ENCODE peak calls at places on chromosomes 11 and 22, in four cellular contexts. R, A, I and L are unnamed samples.

GRCh38 chr11:134951305-134951700 is 539.3 kb upstream of the B3GAT1 start:
- DNase-seq in R (no peak), A (no peak), I (no peak), L (no peak)

GRCh38 chr11:88484873-88485621 is 147.5 kb upstream of the CTSC start:
- DNase-seq in R (peak), A (no peak), I (peak), L (no peak)

GRCh38 chr11:7941608-7942007 is at the start of gene OR10A3:
- DNase-seq in R (no peak), A (no peak), I (no peak), L (no peak)

GRCh38 chr11:75743711-75744563 is 24.6 kb upstream of the DGAT2 start:
- DNase-seq in R (no peak), A (no peak), I (peak), L (no peak)

GRCh38 chr22:27686534-27686933 is 115.0 kb downstream of the MN1 start:
- DNase-seq in R (peak), A (no peak), I (peak), L (no peak)

GRCh38 chr11:2072551-2073261 is 66.5 kb downstream of the IGF2 start:
- DNase-seq in R (no peak), A (no peak), I (no peak), L (no peak)

GRCh38 chr11:27387362-27387761 is 24.3 kb upstream of the CCDC34 start:
- DNase-seq in R (no peak), A (no peak), I (no peak), L (no peak)

GRCh38 chr22:36860821-36861659 is at the start of gene NCF4:
- DNase-seq in R (peak), A (no peak), I (peak), L (no peak)

GRCh38 chr11:74957937-74958629 is 9.0 kb downstream of the SPCS2 start:
- DNase-seq in R (no peak), A (no peak), I (no peak), L (no peak)

GRCh38 chr11:88050247-88050646 is 125.0 kb downstream of the RAB38 start:
- DNase-seq in R (no peak), A (no peak), I (no peak), L (no peak)

DNA sequence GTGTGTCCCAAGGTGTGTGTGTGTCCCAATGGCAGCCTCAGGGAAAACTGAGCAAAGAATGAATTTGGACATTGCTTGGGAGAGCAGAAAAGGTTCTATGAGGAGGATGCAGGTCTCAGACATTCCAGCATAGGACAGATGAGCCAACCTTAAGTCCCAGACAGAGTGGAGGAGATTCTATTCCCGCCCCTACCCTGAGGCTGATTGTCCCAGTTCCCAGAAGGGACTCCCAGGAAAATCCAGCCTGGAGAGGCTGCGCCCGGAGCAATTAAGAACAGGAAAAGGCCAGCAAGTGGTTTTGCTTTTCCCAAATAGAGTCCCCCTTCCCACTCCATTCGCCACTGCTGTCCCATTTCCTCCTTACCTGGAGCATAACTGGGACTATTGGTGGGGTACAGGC is 54.1 kb downstream of the RELT start:
- DNase-seq in R (no peak), A (no peak), I (no peak), L (no peak)
- H3K4me3 ChIP-seq in R (no peak), A (no peak), I (no peak), L (no peak)

GRCh38 chr11:4385978-4386740 is 7.3 kb downstream of the TRIM21 start:
- DNase-seq in R (no peak), A (no peak), I (no peak), L (no peak)
- H3K4me3 ChIP-seq in R (no peak), A (no peak), I (no peak), L (no peak)

GRCh38 chr22:38317995-38318715 is 922 bp upstream of the CSNK1E start:
- DNase-seq in R (peak), A (peak), I (peak), L (peak)
- H3K4me3 ChIP-seq in R (no peak), A (peak), I (no peak), L (no peak)

GRCh38 chr22:41779889-41780505 is 20.5 kb upstream of the CCDC134 start:
- DNase-seq in R (no peak), A (no peak), I (no peak), L (no peak)
- H3K4me3 ChIP-seq in R (no peak), A (no peak), I (no peak), L (no peak)

GRCh38 chr22:35299217-35299716 is 427 bp upstream of the TOM1 start:
- DNase-seq in R (no peak), A (no peak), I (no peak), L (no peak)

GRCh38 chr22:35303029-35303624 is 3.4 kb downstream of the TOM1 start:
- DNase-seq in R (no peak), A (no peak), I (no peak), L (no peak)

GRCh38 chr22:35305525-35306070 is 5.9 kb downstream of the TOM1 start:
- DNase-seq in R (no peak), A (no peak), I (no peak), L (no peak)

GRCh38 chr22:35299717-35300497 is at the start of gene TOM1:
- DNase-seq in R (peak), A (peak), I (peak), L (peak)

GRCh38 chr22:35301370-35301874 is 1.7 kb downstream of the TOM1 start:
- DNase-seq in R (peak), A (no peak), I (no peak), L (no peak)
- H3K4me3 ChIP-seq in R (no peak), A (peak), I (no peak), L (no peak)

GRCh38 chr11:65932558-65932919 is 12.7 kb upstream of the TSGA10IP start:
- DNase-seq in R (no peak), A (no peak), I (no peak), L (no peak)
- H3K4me3 ChIP-seq in R (no peak), A (no peak), I (no peak), L (no peak)

GRCh38 chr11:65211293-65212105 is 29.8 kb downstream of the CAPN1 start:
- DNase-seq in R (no peak), A (no peak), I (no peak), L (no peak)

GRCh38 chr11:65215441-65216076 is 33.8 kb downstream of the CAPN1 start:
- DNase-seq in R (no peak), A (no peak), I (no peak), L (no peak)

GRCh38 chr11:65212226-65212801 is 30.6 kb downstream of the CAPN1 start:
- DNase-seq in R (no peak), A (no peak), I (no peak), L (no peak)

GRCh38 chr11:65214212-65214845 is 32.6 kb downstream of the CAPN1 start:
- DNase-seq in R (no peak), A (no peak), I (no peak), L (no peak)

DNA sequence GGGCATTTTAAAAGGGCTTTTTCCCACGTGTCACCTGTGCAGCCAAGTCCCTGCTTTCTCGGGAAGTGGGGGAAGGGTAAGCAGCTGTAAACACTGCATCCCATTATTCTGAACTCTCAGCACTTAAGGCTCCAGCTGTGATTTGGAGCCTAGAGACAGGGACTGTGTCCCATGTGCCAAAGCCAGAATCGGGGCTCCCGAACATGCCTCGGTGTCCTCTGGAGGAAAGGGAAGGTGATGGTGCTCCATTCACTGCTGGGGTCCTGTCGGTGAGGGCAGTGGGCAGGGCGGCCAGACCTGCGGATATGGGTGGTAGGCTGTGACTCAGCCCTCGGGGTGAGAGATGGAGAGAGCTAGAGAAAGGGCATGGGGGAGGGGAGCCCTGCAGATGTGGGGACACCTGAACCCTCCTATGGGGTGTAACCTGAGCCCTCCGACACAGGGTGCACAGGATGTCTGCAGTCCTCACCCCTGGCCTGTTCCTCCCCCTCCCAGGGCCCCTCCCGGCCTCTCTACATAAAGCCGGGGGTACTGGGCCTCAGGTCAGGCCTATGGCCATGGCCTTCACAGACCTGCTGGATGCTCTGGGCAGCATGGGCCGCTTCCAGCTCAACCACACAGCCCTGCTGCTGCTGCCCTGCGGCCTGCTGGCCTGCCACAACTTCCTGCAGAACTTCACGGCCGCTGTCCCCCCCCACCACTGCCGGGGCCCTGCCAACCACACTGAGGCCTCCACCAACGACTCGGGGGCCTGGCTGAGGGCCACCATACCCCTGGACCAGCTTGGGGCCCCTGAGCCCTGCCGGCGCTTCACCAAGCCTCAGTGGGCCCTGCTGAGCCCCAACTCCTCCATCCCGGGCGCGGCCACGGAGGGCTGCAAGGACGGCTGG is 31.8 kb downstream of the CAPN1 start:
- DNase-seq in R (no peak), A (no peak), I (no peak), L (no peak)
- H3K4me3 ChIP-seq in R (no peak), A (no peak), I (no peak), L (no peak)

GRCh38 chr11:121497176-121497995 is 44.6 kb upstream of the SORL1-AS1 start:
- DNase-seq in R (no peak), A (no peak), I (peak), L (no peak)
- H3K4me3 ChIP-seq in R (no peak), A (no peak), I (no peak), L (no peak)

DNA sequence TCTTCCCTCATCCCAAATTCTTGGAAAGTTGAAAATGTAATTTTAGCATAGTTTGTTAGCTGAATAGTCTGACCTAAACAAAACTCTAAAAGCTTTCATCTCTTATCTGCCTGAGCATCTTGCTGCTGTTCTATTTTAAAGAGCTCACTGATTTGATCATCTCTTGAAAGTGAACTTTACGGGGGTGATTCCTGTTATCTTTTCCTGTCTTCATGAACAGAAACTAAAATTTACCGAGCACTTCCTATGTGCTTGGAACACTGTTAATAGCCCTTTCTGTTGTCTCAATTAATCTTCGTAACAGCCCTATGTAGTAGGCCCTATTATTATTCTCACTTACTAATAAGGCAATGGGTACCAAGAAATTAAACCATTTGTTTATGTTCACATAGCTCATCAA is 12.3 kb downstream of the AMOTL1 start:
- DNase-seq in R (no peak), A (no peak), I (no peak), L (no peak)
- H3K4me3 ChIP-seq in R (no peak), A (no peak), I (no peak), L (no peak)